ENCODE peak calls at places on chromosome 14, in ten cellular contexts. B, K, W, C, P, X, Z, D, T and F are unnamed samples.
A peak's percentile ranks its signal among the peaks of the same experiment; 100 is the strongest.

GRCh38 chr14:89957791-89958190 is 2.1 kb downstream of the TDP1 start:
- DNase-seq in B (no peak), K (no peak), W (no peak), C (peak; percentile 67), P (peak; percentile 14), X (no peak), Z (no peak), D (no peak), T (no peak), F (no peak)

GRCh38 chr14:89621009-89621421 is 204.0 kb upstream of the FOXN3 start:
- DNase-seq in B (no peak), K (no peak), W (no peak), C (no peak), P (no peak), X (no peak), Z (no peak), D (no peak), T (peak; percentile 59), F (no peak)

GRCh38 chr14:64799555-64799954 is 80.2 kb downstream of the SPTB start:
- DNase-seq in B (no peak), K (no peak), W (no peak), C (no peak), P (no peak), X (no peak), Z (no peak), D (no peak), T (no peak), F (no peak)

GRCh38 chr14:39232554-39233415 is 930 bp upstream of the MIA2 start:
- DNase-seq in B (no peak), K (peak; percentile 78), W (peak; percentile 52), C (no peak), P (peak; percentile 85), X (no peak), Z (no peak), D (no peak), T (no peak), F (no peak)

GRCh38 chr14:56199095-56199975 is 81.1 kb downstream of the PELI2 start:
- DNase-seq in B (no peak), K (peak; percentile 99), W (no peak), C (no peak), P (peak; percentile 100), X (peak; percentile 87), Z (no peak), D (no peak), T (no peak), F (no peak)

GRCh38 chr14:32254952-32255679 is 52.0 kb upstream of the RNU6-8 start:
- DNase-seq in B (peak; percentile 71), K (peak; percentile 70), W (peak; percentile 73), C (peak; percentile 89), P (peak; percentile 75), X (peak; percentile 60), Z (peak; percentile 62), D (no peak), T (peak; percentile 33), F (no peak)

GRCh38 chr14:63288853-63289252 is 29.9 kb downstream of the GPHB5 start:
- DNase-seq in B (no peak), K (no peak), W (no peak), C (no peak), P (no peak), X (no peak), Z (no peak), D (no peak), T (no peak), F (no peak)

GRCh38 chr14:79699206-79699605 is 512.1 kb downstream of the DIO2 start:
- DNase-seq in B (no peak), K (no peak), W (no peak), C (no peak), P (no peak), X (no peak), Z (no peak), D (no peak), T (no peak), F (no peak)

GRCh38 chr14:58638231-58639205 is 756 bp downstream of the DACT1 start:
- DNase-seq in B (peak; percentile 15), K (peak; percentile 30), W (no peak), C (peak; percentile 85), P (peak; percentile 62), X (no peak), Z (peak; percentile 33), D (no peak), T (peak; percentile 31), F (no peak)

GRCh38 chr14:58635041-58635440 is 2.7 kb upstream of the DACT1 start:
- DNase-seq in B (no peak), K (no peak), W (no peak), C (no peak), P (no peak), X (no peak), Z (no peak), D (no peak), T (no peak), F (no peak)

GRCh38 chr14:58637391-58638230 is at the start of gene DACT1:
- DNase-seq in B (peak; percentile 50), K (peak; percentile 79), W (peak; percentile 65), C (peak; percentile 91), P (peak; percentile 90), X (peak; percentile 27), Z (peak; percentile 71), D (no peak), T (peak; percentile 52), F (no peak)

GRCh38 chr14:58636129-58636528 is 1.6 kb upstream of the DACT1 start:
- DNase-seq in B (no peak), K (no peak), W (no peak), C (no peak), P (no peak), X (no peak), Z (no peak), D (no peak), T (no peak), F (no peak)

DNA sequence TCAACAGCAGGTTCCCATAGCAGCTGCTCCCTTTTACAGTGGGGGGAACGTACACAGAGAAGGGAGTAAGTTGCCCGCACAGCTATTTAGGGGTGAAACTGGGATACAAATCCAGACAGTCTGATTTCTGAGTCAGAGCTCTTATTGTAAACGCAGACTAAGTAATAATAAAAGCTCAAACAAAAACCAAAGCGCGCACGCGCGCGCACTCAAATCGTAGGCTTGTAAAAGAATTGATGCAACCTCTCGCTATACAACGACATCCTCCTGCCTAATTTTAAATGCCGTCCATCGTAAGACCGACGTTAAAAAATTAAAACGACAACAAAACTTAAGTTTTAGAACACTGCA is 747 bp upstream of the DACT1 start:
- DNase-seq in B (peak; percentile 62), K (peak; percentile 94), W (no peak), C (peak; percentile 79), P (peak; percentile 96), X (no peak), Z (no peak), D (no peak), T (no peak), F (no peak)
- H3K27ac ChIP-seq in B (peak overlapping the region; percentile 89), K (peak overlapping the region; percentile 81), W (peak overlapping the region; percentile 38), C (peak overlapping the region; percentile 86), P (peak overlapping the region; percentile 85), X (no peak overlapping the region), Z (no peak overlapping the region), D (no peak overlapping the region), T (no peak overlapping the region), F (no peak overlapping the region)

GRCh38 chr14:34120185-34120977 is 169.5 kb upstream of the EGLN3 start:
- DNase-seq in B (no peak), K (no peak), W (no peak), C (no peak), P (no peak), X (no peak), Z (no peak), D (no peak), T (no peak), F (no peak)

GRCh38 chr14:34122081-34122480 is 171.2 kb upstream of the EGLN3 start:
- DNase-seq in B (no peak), K (no peak), W (no peak), C (no peak), P (no peak), X (no peak), Z (no peak), D (no peak), T (no peak), F (no peak)

GRCh38 chr14:34124585-34124984 is 173.7 kb upstream of the EGLN3 start:
- DNase-seq in B (no peak), K (no peak), W (no peak), C (no peak), P (no peak), X (no peak), Z (no peak), D (no peak), T (no peak), F (no peak)

GRCh38 chr14:34119107-34119858 is 168.4 kb upstream of the EGLN3 start:
- DNase-seq in B (no peak), K (no peak), W (no peak), C (no peak), P (no peak), X (no peak), Z (no peak), D (no peak), T (no peak), F (no peak)

GRCh38 chr14:34122650-34123049 is 171.8 kb upstream of the EGLN3 start:
- DNase-seq in B (no peak), K (no peak), W (no peak), C (no peak), P (no peak), X (no peak), Z (no peak), D (no peak), T (no peak), F (no peak)
- H3K27ac ChIP-seq in B (no peak overlapping the region), K (no peak overlapping the region), W (no peak overlapping the region), C (no peak overlapping the region), P (no peak overlapping the region), X (no peak overlapping the region), Z (no peak overlapping the region), D (no peak overlapping the region), T (no peak overlapping the region), F (no peak overlapping the region)

DNA sequence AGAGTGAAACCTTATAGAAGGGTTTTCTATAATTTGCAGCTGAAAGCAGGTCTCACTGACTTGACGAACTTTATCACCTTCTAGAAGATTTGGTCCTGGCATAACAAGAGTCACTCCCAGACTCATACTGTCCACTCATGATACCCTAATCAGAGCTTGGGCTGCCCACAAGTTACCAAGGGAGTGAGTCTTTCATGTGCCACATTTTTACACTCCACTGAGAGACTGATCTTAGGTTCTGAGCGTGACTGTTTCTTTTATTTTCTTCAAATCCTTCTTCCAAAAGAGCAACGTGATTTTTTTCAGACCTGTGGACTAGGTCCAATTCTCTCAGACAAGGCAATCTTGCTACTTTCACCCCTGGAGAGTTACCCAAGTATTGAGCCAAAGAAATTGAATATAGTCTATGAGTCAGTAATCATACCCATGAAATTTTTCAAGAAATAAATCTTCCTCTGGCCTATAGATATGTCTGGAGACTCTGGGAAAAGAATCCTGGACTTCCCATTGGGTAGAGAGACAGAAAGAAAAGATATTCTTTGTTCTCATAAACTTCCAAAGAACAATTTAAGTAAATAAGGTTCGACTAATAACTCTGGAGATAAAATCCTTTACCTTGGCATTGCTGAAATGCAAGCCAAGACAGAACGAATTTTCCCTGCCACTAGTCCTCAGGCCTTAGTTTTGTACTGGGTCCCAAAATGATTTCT is 26.9 kb downstream of the SIX1 start:
- DNase-seq in B (no peak), K (peak; percentile 26), W (no peak), C (no peak), P (no peak), X (no peak), Z (no peak), D (no peak), T (no peak), F (no peak)
- H3K27ac ChIP-seq in B (no peak overlapping the region), K (peak overlapping the region; percentile 53), W (no peak overlapping the region), C (peak overlapping the region; percentile 61), P (peak overlapping the region; percentile 31), X (no peak overlapping the region), Z (no peak overlapping the region), D (no peak overlapping the region), T (no peak overlapping the region), F (no peak overlapping the region)

DNA sequence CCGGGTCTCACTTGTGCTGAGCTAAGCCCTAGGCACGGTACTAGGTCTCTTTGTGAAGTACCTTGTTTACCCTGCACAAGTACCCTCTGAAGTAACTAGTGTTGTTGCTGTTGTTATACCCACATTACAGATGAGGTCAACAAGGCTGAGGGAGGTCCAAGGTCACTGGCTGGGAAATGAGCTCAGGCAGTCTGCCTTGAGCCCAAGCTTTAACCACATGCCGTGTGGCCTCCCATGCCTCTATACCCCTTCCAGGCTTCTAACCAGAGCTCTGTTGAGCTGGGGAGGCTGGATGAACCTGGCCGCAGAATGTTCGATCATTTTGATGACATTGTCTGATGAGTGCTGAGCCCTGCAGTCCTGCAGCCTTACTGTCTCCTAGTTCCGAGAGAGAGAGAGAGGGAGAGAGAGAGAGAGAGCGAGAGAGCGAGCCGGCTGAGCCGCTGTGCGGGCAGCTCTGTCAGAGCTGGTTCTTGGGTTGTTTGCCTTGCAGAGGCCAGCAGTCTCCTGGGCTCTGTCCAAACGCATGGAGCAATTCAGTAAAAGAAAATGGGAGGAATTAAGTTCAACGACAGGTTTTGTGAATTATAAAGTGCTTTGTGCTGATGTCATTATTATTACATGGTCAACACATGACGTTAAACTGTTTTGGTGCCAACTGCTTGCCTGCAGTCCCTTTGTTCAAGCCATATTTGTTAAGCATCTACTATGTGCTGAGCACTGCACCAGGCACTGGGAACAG is 13.1 kb downstream of the JDP2 start:
- DNase-seq in B (no peak), K (peak; percentile 94), W (peak; percentile 74), C (no peak), P (peak; percentile 39), X (no peak), Z (no peak), D (no peak), T (no peak), F (no peak)
- H3K27ac ChIP-seq in B (peak overlapping the region; percentile 64), K (peak overlapping the region; percentile 66), W (no peak overlapping the region), C (peak overlapping the region; percentile 62), P (no peak overlapping the region), X (no peak overlapping the region), Z (no peak overlapping the region), D (no peak overlapping the region), T (no peak overlapping the region), F (peak overlapping the region; percentile 5)